ENCODE peak calls at places on chromosomes 5 and 9, in eight cellular contexts. F is T-helper 9 cell; Z is anterior cingulate cortex; N is dorsolateral prefrontal cortex; P is foreskin fibroblast; Y is D721Med; L is activated effector memory CD4-positive, alpha-beta T cell treated with anti-CD3 and anti-CD28 coated beads, Interleukin-2, amount 50 U/mL, for 16 hours; I is activated T-helper 9 cell treated with anti-CD3 and anti-CD28 coated beads, Interleukin-2, amount 50 U/mL, for 16 hours. G is an unnamed sample.

GRCh38 chr5:173468821-173469251 is 140.6 kb upstream of the STC2 start:
- DNase-seq in P (peak), F (no peak), N (no peak), Y (no peak), L (no peak), I (no peak), Z (no peak), G (no peak)

GRCh38 chr5:99865159-99865558 is 670.0 kb upstream of the FAM174A start:
- DNase-seq in P (no peak), N (no peak), F (no peak), I (no peak), L (no peak), Y (no peak), Z (no peak), G (no peak)

GRCh38 chr9:118318770-118319443 is 614.7 kb downstream of the TLR4 start:
- DNase-seq in L (no peak), Y (no peak), Z (no peak), P (no peak), I (no peak), N (peak), F (no peak), G (no peak)

GRCh38 chr9:76370656-76371055 is 23.6 kb downstream of the RFK start:
- DNase-seq in L (no peak), Y (no peak), F (no peak), I (no peak), N (no peak), P (no peak), Z (no peak), G (no peak)

GRCh38 chr5:33023649-33024048 is 312.5 kb downstream of the NPR3 start:
- DNase-seq in N (no peak), I (no peak), Y (no peak), L (no peak), F (no peak), P (no peak), Z (no peak), G (no peak)

GRCh38 chr9:95081998-95082397 is 235.5 kb downstream of the FANCC start:
- DNase-seq in I (no peak), P (no peak), Y (no peak), F (no peak), N (no peak), Z (no peak), L (peak), G (no peak)

GRCh38 chr9:86304236-86304730 is 21.9 kb upstream of the ISCA1 start:
- DNase-seq in P (no peak), F (no peak), Y (no peak), I (no peak), Z (no peak), L (no peak), N (no peak), G (no peak)

GRCh38 chr5:133075572-133076536 is 24.0 kb downstream of the HSPA4 start:
- DNase-seq in F (no peak), P (peak), I (no peak), N (no peak), L (no peak), Y (no peak), Z (no peak), G (no peak)

GRCh38 chr9:86494644-86495081 is 140.5 kb upstream of the TUT7 start:
- DNase-seq in Z (no peak), L (no peak), N (no peak), P (peak), Y (no peak), I (no peak), F (no peak), G (no peak)

GRCh38 chr9:121213136-121213806 is 11.6 kb upstream of the RAB14 start:
- DNase-seq in P (peak), L (peak), Y (peak), I (peak), Z (peak), N (peak), F (peak), G (peak)

GRCh38 chr9:124306098-124306735 is 48.5 kb downstream of the NEK6 start:
- DNase-seq in F (no peak), Y (no peak), N (no peak), Z (no peak), P (peak), I (no peak), L (no peak), G (no peak)

GRCh38 chr5:38556115-38556598 is 289 bp downstream of the LIFR start:
- DNase-seq in P (no peak), F (peak), Y (no peak), L (no peak), N (no peak), I (peak), Z (no peak), G (no peak)

GRCh38 chr9:134301387-134302129 is 24.7 kb upstream of the RXRA start:
- DNase-seq in L (peak), I (peak), Z (no peak), P (no peak), N (no peak), Y (no peak), F (peak), G (no peak)

GRCh38 chr9:131841765-131842318 is 102.0 kb upstream of the RAPGEF1 start:
- DNase-seq in L (no peak), N (no peak), F (no peak), Z (no peak), P (no peak), I (no peak), Y (no peak), G (no peak)

GRCh38 chr5:172707285-172708182 is 63.5 kb downstream of the DUSP1 start:
- DNase-seq in N (peak), L (no peak), P (peak), F (no peak), I (no peak), Y (no peak), Z (peak), G (peak)

GRCh38 chr5:113615708-113616107 is 102.2 kb downstream of the YTHDC2 start:
- DNase-seq in P (peak), N (no peak), Z (no peak), F (no peak), Y (no peak), L (no peak), I (no peak), G (no peak)

GRCh38 chr9:109975574-109976327 is 195.8 kb downstream of the PALM2AKAP2 start:
- DNase-seq in Y (no peak), I (no peak), F (no peak), P (peak), Z (no peak), L (no peak), N (no peak), G (no peak)

GRCh38 chr9:76373777-76374474 is 20.3 kb downstream of the RFK start:
- DNase-seq in Y (no peak), N (no peak), F (no peak), Z (no peak), I (no peak), L (no peak), P (no peak), G (no peak)

GRCh38 chr9:113962391-113962790 is 86.3 kb downstream of the ZNF618 start:
- DNase-seq in L (no peak), Z (no peak), Y (no peak), I (no peak), F (no peak), P (no peak), N (no peak), G (no peak)

GRCh38 chr5:93995126-93995621 is 253.8 kb upstream of the POU5F2 start:
- DNase-seq in Y (no peak), N (no peak), L (no peak), Z (no peak), P (peak), F (no peak), I (no peak), G (peak)

GRCh38 chr5:132489871-132490483 is 596 bp downstream of the IRF1 start:
- DNase-seq in Y (no peak), I (peak), F (peak), L (peak), Z (peak), P (peak), N (peak), G (no peak)

GRCh38 chr9:117782931-117783788 is 79.0 kb downstream of the TLR4 start:
- DNase-seq in I (peak), L (peak), P (peak), F (peak), Y (no peak), Z (peak), N (peak), G (peak)

GRCh38 chr9:88075966-88076285 is 62.3 kb downstream of the SPATA31C2 start:
- DNase-seq in Z (no peak), P (no peak), N (no peak), F (no peak), I (no peak), L (no peak), Y (no peak), G (no peak)

GRCh38 chr5:83563631-83564030 is 92.1 kb downstream of the VCAN start:
- DNase-seq in L (no peak), Z (no peak), P (no peak), N (no peak), Y (no peak), F (no peak), I (no peak), G (no peak)

GRCh38 chr5:56480305-56481146 is 247.4 kb upstream of the ANKRD55 start:
- DNase-seq in Y (no peak), L (peak), Z (peak), P (peak), I (peak), F (peak), N (peak), G (no peak)

GRCh38 chr5:102762095-102762534 is 7.0 kb downstream of the PAM start:
- DNase-seq in L (no peak), N (no peak), I (no peak), Y (no peak), P (peak), F (no peak), Z (no peak), G (peak)

GRCh38 chr9:110131499-110131898 is 76.5 kb downstream of the C9orf152 start:
- DNase-seq in N (no peak), P (no peak), Z (no peak), I (no peak), Y (no peak), F (no peak), L (no peak), G (no peak)

GRCh38 chr9:17802249-17802857 is 223.5 kb downstream of the SH3GL2 start:
- DNase-seq in Z (no peak), P (no peak), F (no peak), N (no peak), L (no peak), Y (no peak), I (no peak), G (peak)

GRCh38 chr9:131422241-131422792 is 28.4 kb downstream of the PRRC2B start:
- DNase-seq in N (no peak), Z (no peak), P (no peak), Y (no peak), F (no peak), I (no peak), L (no peak), G (no peak)

GRCh38 chr5:132422720-132423442 is 53.4 kb downstream of the SLC22A5 start:
- DNase-seq in Y (no peak), F (no peak), L (peak), I (no peak), N (no peak), P (peak), Z (no peak), G (no peak)

GRCh38 chr5:156815988-156816599 is 34.0 kb upstream of the PPP1R2B start:
- DNase-seq in F (no peak), I (no peak), Y (no peak), Z (peak), N (no peak), P (no peak), L (no peak), G (peak)

GRCh38 chr9:3809724-3810123 is 283.9 kb upstream of the RFX3 start:
- DNase-seq in Y (no peak), P (no peak), Z (no peak), I (no peak), N (no peak), F (no peak), L (no peak), G (no peak)

GRCh38 chr5:43396762-43397304 is 15.4 kb downstream of the CCL28 start:
- DNase-seq in I (peak), P (no peak), L (peak), Z (no peak), N (peak), Y (no peak), F (peak), G (no peak)

GRCh38 chr5:59317023-59317771 is 576.3 kb downstream of the PDE4D start:
- DNase-seq in L (no peak), Y (no peak), I (no peak), N (no peak), F (no peak), Z (no peak), P (peak), G (peak)